ENCODE peak calls at places on chromosomes 3 and 15, in four cellular contexts. F, J, D and Y are unnamed samples.

GRCh38 chr3:60610441-60611112 is 640.7 kb downstream of the FHIT start:
- DNase-seq in F (no peak), J (peak; percentile 15), D (peak; percentile 63), Y (peak; percentile 14)

GRCh38 chr3:105866656-105867653 is 1.9 kb downstream of the CBLB start:
- DNase-seq in F (peak; percentile 80), J (no peak), D (no peak), Y (no peak)

GRCh38 chr3:123082370-123083065 is 15.7 kb downstream of the PDIA5 start:
- DNase-seq in F (peak; percentile 45), J (no peak), D (no peak), Y (no peak)

GRCh38 chr3:76826915-76827314 is 213.0 kb upstream of the ROBO2 start:
- DNase-seq in F (no peak), J (no peak), D (no peak), Y (no peak)

GRCh38 chr3:120557115-120557514 is 39.0 kb upstream of the NDUFB4 start:
- DNase-seq in F (no peak), J (no peak), D (no peak), Y (no peak)

GRCh38 chr3:119579366-119580147 is at the start of gene ADPRH:
- DNase-seq in F (no peak), J (peak; percentile 86), D (peak; percentile 74), Y (peak; percentile 73)

GRCh38 chr15:25766421-25766820 is 96.7 kb downstream of the ATP10A start:
- DNase-seq in F (no peak), J (no peak), D (peak; percentile 41), Y (no peak)

GRCh38 chr3:168847293-168847883 is 751.7 kb upstream of the GOLIM4 start:
- DNase-seq in F (peak; percentile 12), J (no peak), D (no peak), Y (no peak)

GRCh38 chr3:172582712-172583111 is 59.5 kb upstream of the TNFSF10 start:
- DNase-seq in F (no peak), J (no peak), D (no peak), Y (no peak)

GRCh38 chr15:49088996-49089395 is 42.8 kb upstream of the SECISBP2L start:
- DNase-seq in F (no peak), J (no peak), D (no peak), Y (no peak)

GRCh38 chr15:52257734-52258062 is 37.9 kb downstream of the MYO5C start:
- DNase-seq in F (no peak), J (no peak), D (peak; percentile 25), Y (no peak)

GRCh38 chr15:35061171-35062163 is 23.6 kb downstream of the NANOGP8 start:
- DNase-seq in F (no peak), J (no peak), D (no peak), Y (peak; percentile 22)

GRCh38 chr3:187025254-187025655 is 94.9 kb downstream of the ST6GAL1 start:
- DNase-seq in F (no peak), J (no peak), D (no peak), Y (no peak)

GRCh38 chr3:169542347-169542751 is 121.2 kb downstream of the MECOM start:
- DNase-seq in F (no peak), J (no peak), D (no peak), Y (no peak)

GRCh38 chr3:18405141-18405540 is 20.0 kb downstream of the SATB1 start:
- DNase-seq in F (no peak), J (no peak), D (no peak), Y (no peak)

GRCh38 chr3:125652349-125652748 is 57.1 kb upstream of the OSBPL11 start:
- DNase-seq in F (no peak), J (no peak), D (no peak), Y (no peak)

GRCh38 chr3:126672340-126672739 is 17.4 kb upstream of the TXNRD3 start:
- DNase-seq in F (no peak), J (no peak), D (no peak), Y (no peak)

GRCh38 chr15:72058590-72058989 is 59.4 kb downstream of the MYO9A start:
- DNase-seq in F (no peak), J (no peak), D (no peak), Y (no peak)

GRCh38 chr15:79091204-79091867 is 756 bp upstream of the RASGRF1 start:
- DNase-seq in F (no peak), J (no peak), D (no peak), Y (no peak)

GRCh38 chr15:36601497-36601932 is 22.1 kb downstream of the CDIN1 start:
- DNase-seq in F (no peak), J (peak; percentile 32), D (peak; percentile 78), Y (peak; percentile 87)

GRCh38 chr3:188605231-188605630 is 451.3 kb downstream of the LPP start:
- DNase-seq in F (no peak), J (no peak), D (no peak), Y (no peak)

GRCh38 chr3:141659821-141660597 is 78.1 kb upstream of the RNF7 start:
- DNase-seq in F (no peak), J (peak; percentile 49), D (no peak), Y (no peak)

GRCh38 chr3:157632081-157632480 is 128.9 kb upstream of the VEPH1 start:
- DNase-seq in F (no peak), J (no peak), D (no peak), Y (no peak)

GRCh38 chr3:193744822-193745684 is 152.0 kb downstream of the OPA1 start:
- DNase-seq in F (no peak), J (no peak), D (no peak), Y (no peak)

GRCh38 chr3:57227204-57227929 is at the start of gene APPL1:
- DNase-seq in F (peak; percentile 68), J (peak; percentile 95), D (peak; percentile 88), Y (peak; percentile 95)

GRCh38 chr15:79157631-79158592 is 67.3 kb upstream of the RASGRF1 start:
- DNase-seq in F (no peak), J (no peak), D (no peak), Y (no peak)

GRCh38 chr3:185455860-185456259 is 43.0 kb downstream of the TMEM41A start:
- DNase-seq in F (no peak), J (no peak), D (no peak), Y (no peak)

GRCh38 chr3:113684271-113684819 is 12.1 kb downstream of the USF3 start:
- DNase-seq in F (no peak), J (no peak), D (no peak), Y (no peak)

GRCh38 chr3:196055683-196056270 is 26.1 kb downstream of the TFRC start:
- DNase-seq in F (no peak), J (no peak), D (peak; percentile 5), Y (no peak)

GRCh38 chr3:196051336-196052076 is 30.4 kb downstream of the TFRC start:
- DNase-seq in F (no peak), J (no peak), D (no peak), Y (no peak)

GRCh38 chr3:196050597-196050996 is 31.3 kb downstream of the TFRC start:
- DNase-seq in F (no peak), J (no peak), D (no peak), Y (no peak)

GRCh38 chr3:196055267-196055666 is 26.6 kb downstream of the TFRC start:
- DNase-seq in F (no peak), J (no peak), D (no peak), Y (no peak)

DNA sequence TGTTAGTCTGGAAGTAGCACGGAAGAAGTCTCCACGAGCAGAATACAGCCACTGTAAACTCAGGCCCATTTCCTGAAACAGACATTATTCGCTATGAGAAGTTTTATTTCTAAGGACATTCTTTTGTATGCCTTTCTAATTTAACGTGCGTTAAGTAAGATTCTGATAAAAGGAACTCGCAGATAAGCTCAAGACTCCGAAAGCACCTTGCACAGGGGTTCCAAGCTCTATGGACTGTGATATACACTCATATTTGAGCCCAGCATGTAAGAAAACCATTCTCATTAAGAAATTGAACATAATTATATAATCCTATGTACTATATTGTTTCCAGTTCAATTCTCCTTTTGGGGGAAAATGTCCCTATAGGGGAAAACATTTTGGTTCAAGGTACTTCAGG is 28.4 kb downstream of the TFRC start:
- DNase-seq in F (no peak), J (no peak), D (no peak), Y (no peak)
- H3K27ac ChIP-seq in F (no peak overlapping the region), J (no peak overlapping the region), D (no peak overlapping the region), Y (no peak overlapping the region)

GRCh38 chr3:71122641-71123040 is 460.9 kb downstream of the FOXP1 start:
- DNase-seq in F (no peak), J (no peak), D (no peak), Y (no peak)

GRCh38 chr3:71127052-71127451 is 456.5 kb downstream of the FOXP1 start:
- DNase-seq in F (no peak), J (no peak), D (no peak), Y (no peak)

GRCh38 chr3:71124048-71124447 is 459.5 kb downstream of the FOXP1 start:
- DNase-seq in F (no peak), J (no peak), D (no peak), Y (no peak)

GRCh38 chr3:71127463-71128243 is 455.9 kb downstream of the FOXP1 start:
- DNase-seq in F (no peak), J (no peak), D (no peak), Y (no peak)

DNA sequence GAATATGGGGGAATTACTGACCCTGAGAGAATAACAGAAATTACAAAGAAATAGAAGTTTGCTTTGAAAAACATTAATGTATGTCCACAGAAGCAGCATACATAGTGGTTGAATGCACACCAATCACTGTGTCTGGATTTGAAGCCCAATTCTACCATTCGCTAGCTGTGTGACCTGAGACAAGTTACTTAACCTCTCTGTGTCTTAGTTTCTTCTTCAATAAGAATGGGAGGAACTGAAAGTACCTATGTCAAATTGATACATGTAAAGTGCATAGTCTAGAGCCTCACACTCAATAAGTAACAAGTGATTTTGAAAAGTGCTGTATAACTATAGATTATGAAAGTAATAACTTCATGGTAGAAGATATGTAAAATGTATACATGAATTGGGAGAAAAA is 457.8 kb downstream of the FOXP1 start:
- DNase-seq in F (no peak), J (no peak), D (no peak), Y (no peak)
- H3K4me1 ChIP-seq in F (peaks cover 2% of the 10 kb centered on the region), J (peaks cover 18% of the 10 kb centered on the region), D (peaks cover 9% of the 10 kb centered on the region), Y (no peaks in the 10 kb centered on the region)

GRCh38 chr3:9249273-9250192 is at the start of gene SRGAP3:
- DNase-seq in F (peak; percentile 73), J (peak; percentile 92), D (peak; percentile 77), Y (peak; percentile 95)
- TF ChIP-seq POLR2A in F (peak; percentile 64), J (no peak), D (peak; percentile 52), Y (peak; percentile 58)

GRCh38 chr3:66413151-66413751 is 87.6 kb downstream of the LRIG1 start:
- DNase-seq in F (no peak), J (no peak), D (peak; percentile 61), Y (no peak)

GRCh38 chr3:66410976-66411375 is 89.8 kb downstream of the LRIG1 start:
- DNase-seq in F (no peak), J (no peak), D (no peak), Y (peak; percentile 9)

GRCh38 chr3:66410371-66410770 is 90.5 kb downstream of the LRIG1 start:
- DNase-seq in F (no peak), J (no peak), D (no peak), Y (no peak)

GRCh38 chr3:66411436-66411835 is 89.4 kb downstream of the LRIG1 start:
- DNase-seq in F (no peak), J (no peak), D (peak; percentile 63), Y (peak; percentile 10)

DNA sequence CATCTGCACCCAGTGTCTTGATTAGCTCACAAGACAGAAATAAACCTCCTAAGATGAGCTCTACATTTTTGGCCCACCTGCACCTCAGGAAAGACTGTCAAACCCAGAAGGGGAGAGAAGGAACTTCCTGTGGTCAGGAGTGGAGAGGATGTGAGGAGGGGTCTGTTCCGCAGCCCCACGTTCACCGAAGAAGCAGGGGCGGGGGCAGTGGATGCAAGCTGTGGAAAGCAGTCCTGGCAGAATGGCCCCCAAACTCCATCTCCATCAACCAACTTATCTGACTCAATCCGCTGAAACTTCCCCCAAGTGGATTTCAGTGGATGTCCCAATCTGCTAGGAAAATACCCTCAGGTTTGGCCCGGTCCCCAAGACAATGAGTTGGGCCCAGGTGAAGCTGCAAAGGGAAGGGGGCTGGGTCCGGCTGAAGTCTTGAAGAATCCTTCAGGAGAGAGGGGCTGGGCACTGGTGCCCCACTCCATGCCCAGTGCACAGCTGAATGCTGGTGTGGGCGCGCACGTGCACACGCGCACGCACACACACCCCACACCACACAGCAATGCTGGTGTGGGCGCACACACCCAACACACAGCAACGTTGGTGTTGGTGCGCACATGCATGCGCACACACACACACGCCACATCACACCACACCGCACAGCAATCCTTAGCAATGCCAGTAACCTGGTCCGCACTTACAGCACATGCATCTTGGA is 88.5 kb downstream of the LRIG1 start:
- DNase-seq in F (no peak), J (no peak), D (no peak), Y (no peak)
- H3K27ac ChIP-seq in F (no peak overlapping the region), J (peak overlapping the region; percentile 62), D (peak overlapping the region; percentile 80), Y (no peak overlapping the region)